ENCODE peak calls at places on chromosome 6, in eight cellular contexts. N, M, V, A, O, E, K and T are unnamed samples.

GRCh38 chr6:6834356-6835342 is 246.1 kb downstream of the LY86 start:
- DNase-seq in V (no peak), O (no peak), N (no peak), M (no peak), E (no peak), A (no peak), K (no peak), T (no peak)

GRCh38 chr6:47168176-47168575 is 126.0 kb upstream of the ADGRF1 start:
- DNase-seq in E (no peak), O (peak; percentile 76), A (peak; percentile 98), K (no peak), M (no peak), N (no peak), V (peak; percentile 96), T (no peak)

GRCh38 chr6:74409447-74409846 is 713.4 kb downstream of the CD109 start:
- DNase-seq in E (no peak), M (no peak), A (peak; percentile 64), V (peak; percentile 89), O (peak; percentile 74), K (no peak), N (no peak), T (no peak)

GRCh38 chr6:16676978-16677377 is 84.3 kb downstream of the ATXN1 start:
- DNase-seq in V (peak; percentile 78), M (no peak), O (no peak), N (no peak), E (no peak), K (no peak), A (peak; percentile 49), T (no peak)

GRCh38 chr6:159110013-159110412 is 59.2 kb upstream of the FNDC1 start:
- DNase-seq in A (peak; percentile 70), E (peak; percentile 25), N (no peak), V (peak; percentile 85), M (no peak), O (peak; percentile 61), K (no peak), T (no peak)

GRCh38 chr6:63975685-63976084 is 340.1 kb downstream of the PHF3 start:
- DNase-seq in O (no peak), M (no peak), N (no peak), E (no peak), K (no peak), A (no peak), V (no peak), T (no peak)

GRCh38 chr6:69866351-69867074 is at the start of gene COL19A1:
- DNase-seq in M (no peak), K (peak; percentile 60), V (peak; percentile 10), O (peak; percentile 19), E (peak; percentile 11), A (no peak), N (peak; percentile 32), T (peak; percentile 74)

GRCh38 chr6:141153563-141153962 is 979.2 kb upstream of the GJE1 start:
- DNase-seq in M (no peak), N (no peak), O (no peak), V (no peak), A (no peak), K (no peak), E (peak; percentile 4), T (no peak)

GRCh38 chr6:170089937-170090335 is 200.9 kb downstream of the DLL1 start:
- DNase-seq in K (peak; percentile 56), N (no peak), V (no peak), E (no peak), A (no peak), O (no peak), M (no peak), T (peak; percentile 61)

GRCh38 chr6:38572186-38572813 is 67.4 kb downstream of the BTBD9 start:
- DNase-seq in K (no peak), M (no peak), O (no peak), A (no peak), V (no peak), E (peak; percentile 36), N (no peak), T (no peak)

GRCh38 chr6:33112148-33112547 is 36.4 kb downstream of the HLA-DPB1 start:
- DNase-seq in M (no peak), V (peak; percentile 75), K (no peak), N (no peak), A (peak; percentile 56), E (peak; percentile 26), O (peak; percentile 61), T (no peak)

GRCh38 chr6:127177030-127177928 is 58.8 kb downstream of the RSPO3 start:
- DNase-seq in E (no peak), N (no peak), A (peak; percentile 84), V (peak; percentile 68), M (no peak), O (no peak), K (no peak), T (no peak)

GRCh38 chr6:36757206-36757605 is 59.6 kb downstream of the RAB44 start:
- DNase-seq in N (no peak), O (peak; percentile 30), V (no peak), M (no peak), K (no peak), E (peak; percentile 9), A (no peak), T (no peak)

GRCh38 chr6:134000443-134000842 is 47.4 kb downstream of the TBPL1 start:
- DNase-seq in M (no peak), N (no peak), E (no peak), A (no peak), K (no peak), O (no peak), V (no peak), T (no peak)

GRCh38 chr6:11007715-11008608 is 36.1 kb downstream of the ELOVL2 start:
- DNase-seq in A (peak; percentile 63), E (no peak), V (peak; percentile 69), K (no peak), O (no peak), N (no peak), M (no peak), T (no peak)

GRCh38 chr6:126312013-126312665 is 27.8 kb upstream of the CENPW start:
- DNase-seq in A (peak; percentile 23), V (peak; percentile 21), N (no peak), O (peak; percentile 47), M (no peak), K (no peak), E (no peak), T (no peak)

GRCh38 chr6:107061125-107062020 is 33.4 kb downstream of the MTRES1 start:
- DNase-seq in A (peak; percentile 13), N (no peak), E (no peak), K (no peak), O (no peak), V (peak; percentile 29), M (no peak), T (peak; percentile 50)

GRCh38 chr6:79184086-79184485 is 50.4 kb downstream of the HMGN3 start:
- DNase-seq in N (no peak), V (no peak), E (no peak), A (no peak), M (no peak), K (no peak), O (no peak), T (no peak)

GRCh38 chr6:20572940-20573339 is 38.7 kb downstream of the CDKAL1 start:
- DNase-seq in A (peak; percentile 56), M (no peak), V (peak; percentile 76), E (no peak), O (peak; percentile 13), K (no peak), N (no peak), T (no peak)

GRCh38 chr6:135228486-135228885 is 47.4 kb downstream of the MYB start:
- DNase-seq in M (no peak), V (no peak), K (no peak), E (no peak), A (no peak), N (no peak), O (no peak), T (no peak)

GRCh38 chr6:155142163-155142901 is 121.5 kb upstream of the CLDN20 start:
- DNase-seq in V (peak; percentile 13), K (no peak), N (no peak), A (no peak), O (no peak), M (no peak), E (no peak), T (no peak)

GRCh38 chr6:5511924-5512323 is 250.6 kb downstream of the FARS2 start:
- DNase-seq in N (no peak), V (peak; percentile 85), K (no peak), A (peak; percentile 78), E (no peak), M (no peak), O (no peak), T (no peak)

GRCh38 chr6:19988555-19988954 is 151.4 kb downstream of the ID4 start:
- DNase-seq in M (no peak), V (peak; percentile 36), E (no peak), O (peak; percentile 65), A (peak; percentile 17), N (no peak), K (no peak), T (no peak)

GRCh38 chr6:11008821-11009220 is 35.3 kb downstream of the ELOVL2 start:
- DNase-seq in V (peak; percentile 75), K (no peak), N (no peak), O (no peak), A (peak; percentile 26), E (no peak), M (no peak), T (no peak)